ENCODE peak calls at places on chromosomes 4 and X, in ten cellular contexts. One of them, this sample, is unnamed.

GRCh38 chr4:5051210-5051691 is at the start of gene STK32B:
- DNase-seq in psoas muscle: peak
- DNase-seq in NCI-H460: peak
- DNase-seq in right lobe of liver: no peak
- DNase-seq in fibroblast of the conjunctiva: no peak
- DNase-seq in EL: peak
- DNase-seq in stimulated activated CD8-positive, alpha-beta memory T cell treated with anti-CD3 and anti-CD28 coated beads, Interleukin-2, amount 100 ng/mL, for 1 hour: no peak
- DNase-seq in WTC11: peak
- DNase-seq in cardiac fibroblast: peak
- DNase-seq in OCI-M1: no peak
- DNase-seq in this sample: no peak

GRCh38 chr4:52822583-52823477 is 39.3 kb upstream of the RASL11B start:
- DNase-seq in psoas muscle: no peak
- DNase-seq in NCI-H460: no peak
- DNase-seq in right lobe of liver: no peak
- DNase-seq in fibroblast of the conjunctiva: peak
- DNase-seq in EL: peak
- DNase-seq in stimulated activated CD8-positive, alpha-beta memory T cell treated with anti-CD3 and anti-CD28 coated beads, Interleukin-2, amount 100 ng/mL, for 1 hour: no peak
- DNase-seq in WTC11: no peak
- DNase-seq in cardiac fibroblast: peak
- DNase-seq in OCI-M1: no peak
- DNase-seq in this sample: peak

GRCh38 chrX:118038614-118039365 is 77.8 kb downstream of the KLHL13 start:
- DNase-seq in psoas muscle: no peak
- DNase-seq in NCI-H460: no peak
- DNase-seq in right lobe of liver: no peak
- DNase-seq in fibroblast of the conjunctiva: peak
- DNase-seq in EL: no peak
- DNase-seq in stimulated activated CD8-positive, alpha-beta memory T cell treated with anti-CD3 and anti-CD28 coated beads, Interleukin-2, amount 100 ng/mL, for 1 hour: no peak
- DNase-seq in WTC11: no peak
- DNase-seq in cardiac fibroblast: no peak
- DNase-seq in OCI-M1: no peak
- DNase-seq in this sample: no peak

GRCh38 chrX:101409043-101409442 is 1.0 kb downstream of the HNRNPH2 start:
- DNase-seq in psoas muscle: no peak
- DNase-seq in NCI-H460: no peak
- DNase-seq in right lobe of liver: no peak
- DNase-seq in fibroblast of the conjunctiva: no peak
- DNase-seq in EL: no peak
- DNase-seq in stimulated activated CD8-positive, alpha-beta memory T cell treated with anti-CD3 and anti-CD28 coated beads, Interleukin-2, amount 100 ng/mL, for 1 hour: no peak
- DNase-seq in WTC11: no peak
- DNase-seq in cardiac fibroblast: peak
- DNase-seq in OCI-M1: no peak
- DNase-seq in this sample: no peak

GRCh38 chr4:1948232-1948631 is 60.5 kb downstream of the NELFA start:
- DNase-seq in psoas muscle: no peak
- DNase-seq in NCI-H460: no peak
- DNase-seq in right lobe of liver: no peak
- DNase-seq in fibroblast of the conjunctiva: no peak
- DNase-seq in EL: no peak
- DNase-seq in stimulated activated CD8-positive, alpha-beta memory T cell treated with anti-CD3 and anti-CD28 coated beads, Interleukin-2, amount 100 ng/mL, for 1 hour: no peak
- DNase-seq in WTC11: no peak
- DNase-seq in cardiac fibroblast: no peak
- DNase-seq in OCI-M1: no peak
- DNase-seq in this sample: no peak

GRCh38 chr4:6671648-6672047 is 22.0 kb upstream of the S100P start:
- DNase-seq in psoas muscle: no peak
- DNase-seq in NCI-H460: no peak
- DNase-seq in right lobe of liver: no peak
- DNase-seq in fibroblast of the conjunctiva: no peak
- DNase-seq in EL: no peak
- DNase-seq in stimulated activated CD8-positive, alpha-beta memory T cell treated with anti-CD3 and anti-CD28 coated beads, Interleukin-2, amount 100 ng/mL, for 1 hour: no peak
- DNase-seq in WTC11: no peak
- DNase-seq in cardiac fibroblast: no peak
- DNase-seq in OCI-M1: no peak
- DNase-seq in this sample: no peak

GRCh38 chr4:103998752-103999151 is 279.0 kb upstream of the TACR3 start:
- DNase-seq in psoas muscle: no peak
- DNase-seq in NCI-H460: no peak
- DNase-seq in right lobe of liver: no peak
- DNase-seq in fibroblast of the conjunctiva: no peak
- DNase-seq in EL: no peak
- DNase-seq in stimulated activated CD8-positive, alpha-beta memory T cell treated with anti-CD3 and anti-CD28 coated beads, Interleukin-2, amount 100 ng/mL, for 1 hour: no peak
- DNase-seq in WTC11: no peak
- DNase-seq in cardiac fibroblast: no peak
- DNase-seq in OCI-M1: no peak
- DNase-seq in this sample: no peak

GRCh38 chr4:112668131-112668530 is 31.2 kb downstream of the LARP7 start:
- DNase-seq in psoas muscle: no peak
- DNase-seq in NCI-H460: no peak
- DNase-seq in right lobe of liver: no peak
- DNase-seq in fibroblast of the conjunctiva: no peak
- DNase-seq in EL: no peak
- DNase-seq in stimulated activated CD8-positive, alpha-beta memory T cell treated with anti-CD3 and anti-CD28 coated beads, Interleukin-2, amount 100 ng/mL, for 1 hour: no peak
- DNase-seq in WTC11: no peak
- DNase-seq in cardiac fibroblast: no peak
- DNase-seq in OCI-M1: no peak
- DNase-seq in this sample: no peak

GRCh38 chr4:136992032-136992431 is 540.3 kb downstream of the PCDH18 start:
- DNase-seq in psoas muscle: no peak
- DNase-seq in NCI-H460: no peak
- DNase-seq in right lobe of liver: no peak
- DNase-seq in fibroblast of the conjunctiva: no peak
- DNase-seq in EL: no peak
- DNase-seq in stimulated activated CD8-positive, alpha-beta memory T cell treated with anti-CD3 and anti-CD28 coated beads, Interleukin-2, amount 100 ng/mL, for 1 hour: no peak
- DNase-seq in WTC11: no peak
- DNase-seq in cardiac fibroblast: no peak
- DNase-seq in OCI-M1: no peak
- DNase-seq in this sample: no peak

GRCh38 chr4:150090836-150091235 is 12.6 kb downstream of the DCLK2 start:
- DNase-seq in psoas muscle: no peak
- DNase-seq in NCI-H460: no peak
- DNase-seq in right lobe of liver: no peak
- DNase-seq in fibroblast of the conjunctiva: peak
- DNase-seq in EL: no peak
- DNase-seq in stimulated activated CD8-positive, alpha-beta memory T cell treated with anti-CD3 and anti-CD28 coated beads, Interleukin-2, amount 100 ng/mL, for 1 hour: no peak
- DNase-seq in WTC11: no peak
- DNase-seq in cardiac fibroblast: peak
- DNase-seq in OCI-M1: no peak
- DNase-seq in this sample: no peak

GRCh38 chr4:57077550-57078311 is 32.5 kb downstream of the IGFBP7 start:
- DNase-seq in psoas muscle: no peak
- DNase-seq in NCI-H460: no peak
- DNase-seq in right lobe of liver: no peak
- DNase-seq in fibroblast of the conjunctiva: no peak
- DNase-seq in EL: peak
- DNase-seq in stimulated activated CD8-positive, alpha-beta memory T cell treated with anti-CD3 and anti-CD28 coated beads, Interleukin-2, amount 100 ng/mL, for 1 hour: no peak
- DNase-seq in WTC11: no peak
- DNase-seq in cardiac fibroblast: peak
- DNase-seq in OCI-M1: no peak
- DNase-seq in this sample: no peak

GRCh38 chrX:151796576-151796975 is 62.0 kb downstream of the CNGA2 start:
- DNase-seq in psoas muscle: no peak
- DNase-seq in NCI-H460: no peak
- DNase-seq in right lobe of liver: no peak
- DNase-seq in fibroblast of the conjunctiva: no peak
- DNase-seq in EL: no peak
- DNase-seq in stimulated activated CD8-positive, alpha-beta memory T cell treated with anti-CD3 and anti-CD28 coated beads, Interleukin-2, amount 100 ng/mL, for 1 hour: no peak
- DNase-seq in WTC11: no peak
- DNase-seq in cardiac fibroblast: no peak
- DNase-seq in OCI-M1: no peak
- DNase-seq in this sample: no peak

GRCh38 chr4:93828830-93829530 is 427 bp downstream of the ATOH1 start:
- DNase-seq in psoas muscle: peak
- DNase-seq in NCI-H460: no peak
- DNase-seq in right lobe of liver: no peak
- DNase-seq in fibroblast of the conjunctiva: no peak
- DNase-seq in EL: no peak
- DNase-seq in stimulated activated CD8-positive, alpha-beta memory T cell treated with anti-CD3 and anti-CD28 coated beads, Interleukin-2, amount 100 ng/mL, for 1 hour: no peak
- DNase-seq in WTC11: peak
- DNase-seq in cardiac fibroblast: no peak
- DNase-seq in OCI-M1: no peak
- DNase-seq in this sample: no peak

GRCh38 chrX:139820358-139820984 is 112.4 kb downstream of the ATP11C start:
- DNase-seq in psoas muscle: no peak
- DNase-seq in NCI-H460: no peak
- DNase-seq in right lobe of liver: no peak
- DNase-seq in fibroblast of the conjunctiva: no peak
- DNase-seq in EL: no peak
- DNase-seq in stimulated activated CD8-positive, alpha-beta memory T cell treated with anti-CD3 and anti-CD28 coated beads, Interleukin-2, amount 100 ng/mL, for 1 hour: no peak
- DNase-seq in WTC11: no peak
- DNase-seq in cardiac fibroblast: no peak
- DNase-seq in OCI-M1: no peak
- DNase-seq in this sample: no peak

GRCh38 chrX:39869846-39870601 is 227.7 kb downstream of the BCOR start:
- DNase-seq in psoas muscle: no peak
- DNase-seq in NCI-H460: no peak
- DNase-seq in right lobe of liver: no peak
- DNase-seq in fibroblast of the conjunctiva: no peak
- DNase-seq in EL: peak
- DNase-seq in stimulated activated CD8-positive, alpha-beta memory T cell treated with anti-CD3 and anti-CD28 coated beads, Interleukin-2, amount 100 ng/mL, for 1 hour: peak
- DNase-seq in WTC11: no peak
- DNase-seq in cardiac fibroblast: peak
- DNase-seq in OCI-M1: peak
- DNase-seq in this sample: no peak

GRCh38 chrX:149827254-149827653 is 45.5 kb downstream of the MAGEA9 start:
- DNase-seq in psoas muscle: no peak
- DNase-seq in NCI-H460: no peak
- DNase-seq in right lobe of liver: no peak
- DNase-seq in fibroblast of the conjunctiva: no peak
- DNase-seq in EL: no peak
- DNase-seq in stimulated activated CD8-positive, alpha-beta memory T cell treated with anti-CD3 and anti-CD28 coated beads, Interleukin-2, amount 100 ng/mL, for 1 hour: no peak
- DNase-seq in WTC11: no peak
- DNase-seq in cardiac fibroblast: no peak
- DNase-seq in OCI-M1: no peak
- DNase-seq in this sample: no peak

GRCh38 chr4:82017680-82018079 is 356.1 kb downstream of the HNRNPD start:
- DNase-seq in psoas muscle: no peak
- DNase-seq in NCI-H460: peak
- DNase-seq in right lobe of liver: no peak
- DNase-seq in fibroblast of the conjunctiva: no peak
- DNase-seq in EL: peak
- DNase-seq in stimulated activated CD8-positive, alpha-beta memory T cell treated with anti-CD3 and anti-CD28 coated beads, Interleukin-2, amount 100 ng/mL, for 1 hour: no peak
- DNase-seq in WTC11: no peak
- DNase-seq in cardiac fibroblast: peak
- DNase-seq in OCI-M1: peak
- DNase-seq in this sample: peak

GRCh38 chrX:112760697-112761096 is 79.9 kb downstream of the AMOT start:
- DNase-seq in psoas muscle: no peak
- DNase-seq in NCI-H460: no peak
- DNase-seq in right lobe of liver: no peak
- DNase-seq in fibroblast of the conjunctiva: no peak
- DNase-seq in EL: no peak
- DNase-seq in stimulated activated CD8-positive, alpha-beta memory T cell treated with anti-CD3 and anti-CD28 coated beads, Interleukin-2, amount 100 ng/mL, for 1 hour: no peak
- DNase-seq in WTC11: no peak
- DNase-seq in cardiac fibroblast: no peak
- DNase-seq in OCI-M1: no peak
- DNase-seq in this sample: no peak

GRCh38 chr4:8655411-8656184 is 63.0 kb downstream of the CPZ start:
- DNase-seq in psoas muscle: no peak
- DNase-seq in NCI-H460: no peak
- DNase-seq in right lobe of liver: peak
- DNase-seq in fibroblast of the conjunctiva: no peak
- DNase-seq in EL: no peak
- DNase-seq in stimulated activated CD8-positive, alpha-beta memory T cell treated with anti-CD3 and anti-CD28 coated beads, Interleukin-2, amount 100 ng/mL, for 1 hour: no peak
- DNase-seq in WTC11: no peak
- DNase-seq in cardiac fibroblast: no peak
- DNase-seq in OCI-M1: no peak
- DNase-seq in this sample: no peak

GRCh38 chr4:4995866-4996265 is 23.4 kb downstream of the CYTL1 start:
- DNase-seq in psoas muscle: no peak
- DNase-seq in NCI-H460: no peak
- DNase-seq in right lobe of liver: no peak
- DNase-seq in fibroblast of the conjunctiva: peak
- DNase-seq in EL: no peak
- DNase-seq in stimulated activated CD8-positive, alpha-beta memory T cell treated with anti-CD3 and anti-CD28 coated beads, Interleukin-2, amount 100 ng/mL, for 1 hour: no peak
- DNase-seq in WTC11: no peak
- DNase-seq in cardiac fibroblast: no peak
- DNase-seq in OCI-M1: no peak
- DNase-seq in this sample: no peak

GRCh38 chr4:40316333-40316781 is 18.8 kb upstream of the CHRNA9 start:
- DNase-seq in psoas muscle: no peak
- DNase-seq in NCI-H460: peak
- DNase-seq in right lobe of liver: no peak
- DNase-seq in fibroblast of the conjunctiva: peak
- DNase-seq in EL: peak
- DNase-seq in stimulated activated CD8-positive, alpha-beta memory T cell treated with anti-CD3 and anti-CD28 coated beads, Interleukin-2, amount 100 ng/mL, for 1 hour: no peak
- DNase-seq in WTC11: no peak
- DNase-seq in cardiac fibroblast: peak
- DNase-seq in OCI-M1: no peak
- DNase-seq in this sample: peak

GRCh38 chr4:37666625-37667071 is 19.5 kb downstream of the RELL1 start:
- DNase-seq in psoas muscle: peak
- DNase-seq in NCI-H460: peak
- DNase-seq in right lobe of liver: no peak
- DNase-seq in fibroblast of the conjunctiva: peak
- DNase-seq in EL: peak
- DNase-seq in stimulated activated CD8-positive, alpha-beta memory T cell treated with anti-CD3 and anti-CD28 coated beads, Interleukin-2, amount 100 ng/mL, for 1 hour: no peak
- DNase-seq in WTC11: no peak
- DNase-seq in cardiac fibroblast: peak
- DNase-seq in OCI-M1: peak
- DNase-seq in this sample: peak

GRCh38 chr4:76301068-76301774 is 5.3 kb upstream of the STBD1 start:
- DNase-seq in psoas muscle: peak
- DNase-seq in NCI-H460: peak
- DNase-seq in right lobe of liver: no peak
- DNase-seq in fibroblast of the conjunctiva: peak
- DNase-seq in EL: peak
- DNase-seq in stimulated activated CD8-positive, alpha-beta memory T cell treated with anti-CD3 and anti-CD28 coated beads, Interleukin-2, amount 100 ng/mL, for 1 hour: no peak
- DNase-seq in WTC11: no peak
- DNase-seq in cardiac fibroblast: peak
- DNase-seq in OCI-M1: peak
- DNase-seq in this sample: peak

GRCh38 chrX:45196701-45197100 is 4.0 kb downstream of the DIPK2B start:
- DNase-seq in psoas muscle: no peak
- DNase-seq in NCI-H460: no peak
- DNase-seq in right lobe of liver: no peak
- DNase-seq in fibroblast of the conjunctiva: no peak
- DNase-seq in EL: peak
- DNase-seq in stimulated activated CD8-positive, alpha-beta memory T cell treated with anti-CD3 and anti-CD28 coated beads, Interleukin-2, amount 100 ng/mL, for 1 hour: no peak
- DNase-seq in WTC11: no peak
- DNase-seq in cardiac fibroblast: no peak
- DNase-seq in OCI-M1: no peak
- DNase-seq in this sample: no peak

GRCh38 chr4:149845643-149846208 is 30.1 kb upstream of the IQCM start:
- DNase-seq in psoas muscle: no peak
- DNase-seq in NCI-H460: no peak
- DNase-seq in right lobe of liver: no peak
- DNase-seq in fibroblast of the conjunctiva: no peak
- DNase-seq in EL: no peak
- DNase-seq in stimulated activated CD8-positive, alpha-beta memory T cell treated with anti-CD3 and anti-CD28 coated beads, Interleukin-2, amount 100 ng/mL, for 1 hour: no peak
- DNase-seq in WTC11: no peak
- DNase-seq in cardiac fibroblast: no peak
- DNase-seq in OCI-M1: no peak
- DNase-seq in this sample: no peak

GRCh38 chrX:404656-405055 is 17.9 kb upstream of the PPP2R3B start:
- DNase-seq in psoas muscle: no peak
- DNase-seq in NCI-H460: no peak
- DNase-seq in right lobe of liver: no peak
- DNase-seq in fibroblast of the conjunctiva: no peak
- DNase-seq in EL: no peak
- DNase-seq in stimulated activated CD8-positive, alpha-beta memory T cell treated with anti-CD3 and anti-CD28 coated beads, Interleukin-2, amount 100 ng/mL, for 1 hour: no peak
- DNase-seq in WTC11: no peak
- DNase-seq in cardiac fibroblast: no peak
- DNase-seq in OCI-M1: no peak
- DNase-seq in this sample: no peak

GRCh38 chr4:40193018-40193571 is 3.7 kb upstream of the RHOH start:
- DNase-seq in psoas muscle: no peak
- DNase-seq in NCI-H460: peak
- DNase-seq in right lobe of liver: no peak
- DNase-seq in fibroblast of the conjunctiva: no peak
- DNase-seq in EL: no peak
- DNase-seq in stimulated activated CD8-positive, alpha-beta memory T cell treated with anti-CD3 and anti-CD28 coated beads, Interleukin-2, amount 100 ng/mL, for 1 hour: no peak
- DNase-seq in WTC11: no peak
- DNase-seq in cardiac fibroblast: no peak
- DNase-seq in OCI-M1: no peak
- DNase-seq in this sample: no peak

GRCh38 chr4:182575225-182575624 is 332.0 kb downstream of the TENM3 start:
- DNase-seq in psoas muscle: no peak
- DNase-seq in NCI-H460: no peak
- DNase-seq in right lobe of liver: no peak
- DNase-seq in fibroblast of the conjunctiva: no peak
- DNase-seq in EL: no peak
- DNase-seq in stimulated activated CD8-positive, alpha-beta memory T cell treated with anti-CD3 and anti-CD28 coated beads, Interleukin-2, amount 100 ng/mL, for 1 hour: no peak
- DNase-seq in WTC11: no peak
- DNase-seq in cardiac fibroblast: no peak
- DNase-seq in OCI-M1: peak
- DNase-seq in this sample: no peak

This sample was measured in HFF-Myc.